ENCODE peak calls at places on chromosomes 16 and 17, in four cellular contexts. C, J, I and Q are unnamed samples.

GRCh38 chr16:22007509-22008214 is at the start of gene MOSMO:
- DNase-seq in C (peak; percentile 94), J (peak; percentile 65), I (peak; percentile 83), Q (peak; percentile 67)

GRCh38 chr17:60519795-60520194 is 6.2 kb downstream of the APPBP2 start:
- DNase-seq in C (no peak), J (no peak), I (no peak), Q (no peak)

GRCh38 chr17:48392836-48393235 is 37.2 kb downstream of the SKAP1 start:
- DNase-seq in C (no peak), J (no peak), I (no peak), Q (no peak)

GRCh38 chr16:13937411-13937810 is 17.5 kb downstream of the ERCC4 start:
- DNase-seq in C (no peak), J (no peak), I (no peak), Q (no peak)

GRCh38 chr17:80113033-80113484 is 11.7 kb downstream of the GAA start:
- DNase-seq in C (no peak), J (no peak), I (no peak), Q (no peak)

GRCh38 chr16:14307623-14308356 is 236.7 kb downstream of the MRTFB start:
- DNase-seq in C (peak; percentile 84), J (no peak), I (no peak), Q (no peak)

GRCh38 chr16:56547120-56547948 is 17.5 kb upstream of the MT4 start:
- DNase-seq in C (no peak), J (peak; percentile 56), I (no peak), Q (no peak)

GRCh38 chr16:11685844-11686618 is 17.8 kb downstream of the SNN start:
- DNase-seq in C (no peak), J (no peak), I (no peak), Q (no peak)

GRCh38 chr17:29625037-29625750 is 2.5 kb upstream of the CORO6 start:
- DNase-seq in C (no peak), J (no peak), I (no peak), Q (no peak)

GRCh38 chr17:16932156-16932555 is 39.8 kb downstream of the TNFRSF13B start:
- DNase-seq in C (no peak), J (no peak), I (no peak), Q (no peak)

GRCh38 chr16:72924918-72925630 is 122.9 kb downstream of the ZFHX3 start:
- DNase-seq in C (no peak), J (no peak), I (no peak), Q (no peak)

GRCh38 chr17:34988644-34989043 is 8.3 kb downstream of the LIG3 start:
- DNase-seq in C (no peak), J (no peak), I (no peak), Q (no peak)

GRCh38 chr16:78985736-78986605 is 614.6 kb downstream of the MAF start:
- DNase-seq in C (no peak), J (no peak), I (no peak), Q (no peak)

GRCh38 chr16:85056211-85056748 is 28.7 kb downstream of the KIAA0513 start:
- DNase-seq in C (no peak), J (peak; percentile 30), I (no peak), Q (no peak)

GRCh38 chr17:32484628-32485027 is 2.2 kb upstream of the CDK5R1 start:
- DNase-seq in C (no peak), J (no peak), I (no peak), Q (no peak)

GRCh38 chr17:14206891-14207290 is 29.8 kb downstream of the CDRT15 start:
- DNase-seq in C (no peak), J (no peak), I (no peak), Q (no peak)

GRCh38 chr17:66177048-66177447 is 14.9 kb downstream of the CEP112 start:
- DNase-seq in C (no peak), J (no peak), I (no peak), Q (no peak)

GRCh38 chr17:48541574-48542113 is 3.3 kb downstream of the HOXB2 start:
- DNase-seq in C (peak; percentile 88), J (peak; percentile 75), I (peak; percentile 73), Q (no peak)

GRCh38 chr16:72560617-72561016 is 388.7 kb upstream of the PMFBP1 start:
- DNase-seq in C (no peak), J (peak; percentile 42), I (no peak), Q (no peak)

GRCh38 chr17:56824503-56824902 is 9.2 kb downstream of the C17orf67 start:
- DNase-seq in C (no peak), J (no peak), I (no peak), Q (no peak)

GRCh38 chr17:64641499-64641898 is 20.6 kb downstream of the SMURF2 start:
- DNase-seq in C (no peak), J (peak; percentile 75), I (no peak), Q (no peak)

GRCh38 chr16:52976539-52977167 is 76.0 kb downstream of the CHD9NB start:
- DNase-seq in C (no peak), J (peak; percentile 61), I (no peak), Q (no peak)

GRCh38 chr17:42521666-42522262 is 14.3 kb upstream of the NAGLU start:
- DNase-seq in C (peak; percentile 72), J (no peak), I (no peak), Q (no peak)

GRCh38 chr16:48592839-48593429 is 17.0 kb downstream of the N4BP1 start:
- DNase-seq in C (no peak), J (no peak), I (no peak), Q (no peak)

GRCh38 chr16:30740364-30741251 is 7.6 kb upstream of the PHKG2 start:
- DNase-seq in C (peak; percentile 91), J (peak; percentile 76), I (peak; percentile 76), Q (no peak)

GRCh38 chr17:81966343-81967243 is 5.6 kb upstream of the NOTUM start:
- DNase-seq in C (no peak), J (peak; percentile 49), I (peak; percentile 69), Q (no peak)

GRCh38 chr17:37743612-37743874 is 1.3 kb downstream of the HNF1B start:
- DNase-seq in C (no peak), J (no peak), I (no peak), Q (no peak)

GRCh38 chr17:39899215-39899614 is 19.2 kb downstream of the GSDMB start:
- DNase-seq in C (no peak), J (no peak), I (no peak), Q (no peak)

GRCh38 chr17:58570758-58571157 is 56.3 kb upstream of the MTMR4 start:
- DNase-seq in C (no peak), J (no peak), I (no peak), Q (no peak)

GRCh38 chr17:58569216-58569615 is 54.8 kb upstream of the MTMR4 start:
- DNase-seq in C (no peak), J (no peak), I (no peak), Q (no peak)

GRCh38 chr17:58568050-58568830 is 53.8 kb upstream of the MTMR4 start:
- DNase-seq in C (no peak), J (no peak), I (no peak), Q (no peak)

GRCh38 chr17:58564971-58565370 is 50.5 kb upstream of the MTMR4 start:
- DNase-seq in C (no peak), J (no peak), I (no peak), Q (no peak)

GRCh38 chr17:58565389-58566311 is 51.2 kb upstream of the MTMR4 start:
- DNase-seq in C (no peak), J (no peak), I (no peak), Q (no peak)
- H3K4me3 ChIP-seq in C (no peak overlapping the region), J (no peak overlapping the region), I (no peak overlapping the region), Q (no peak overlapping the region)

GRCh38 chr17:1078062-1078711 is 81.3 kb downstream of the TIMM22 start:
- DNase-seq in C (no peak), J (no peak), I (no peak), Q (no peak)
- H3K4me3 ChIP-seq in C (no peak overlapping the region), J (no peak overlapping the region), I (no peak overlapping the region), Q (no peak overlapping the region)

GRCh38 chr17:2749058-2749783 is at the start of gene CCDC92B:
- DNase-seq in C (no peak), J (no peak), I (no peak), Q (no peak)
- H3K4me3 ChIP-seq in C (no peak within 1 kb of the TSS), J (no peak within 1 kb of the TSS), I (peak within 1 kb of the TSS; percentile 35), Q (no peak within 1 kb of the TSS)

GRCh38 chr16:81684242-81684837 is 94.8 kb upstream of the PLCG2 start:
- DNase-seq in C (no peak), J (no peak), I (no peak), Q (no peak)

GRCh38 chr16:81686391-81687182 is 92.5 kb upstream of the PLCG2 start:
- DNase-seq in C (no peak), J (peak; percentile 33), I (no peak), Q (no peak)

GRCh38 chr16:81687183-81687456 is 92.0 kb upstream of the PLCG2 start:
- DNase-seq in C (no peak), J (no peak), I (no peak), Q (no peak)

GRCh38 chr16:81688182-81688581 is 90.9 kb upstream of the PLCG2 start:
- DNase-seq in C (no peak), J (no peak), I (no peak), Q (peak; percentile 30)

GRCh38 chr16:81684901-81685300 is 94.2 kb upstream of the PLCG2 start:
- DNase-seq in C (no peak), J (no peak), I (no peak), Q (no peak)
- H3K4me3 ChIP-seq in C (no peak overlapping the region), J (no peak overlapping the region), I (no peak overlapping the region), Q (no peak overlapping the region)